ENCODE peak calls at places on chromosomes 12 and 14, in nine cellular contexts. One of them, this sample, is unnamed. For H3K4me1, the result is how much of the 10 kb centered on the place peaks cover.

GRCh38 chr12:130031571-130032189 is 127.9 kb upstream of the TMEM132D start:
- DNase-seq in H9: peak
- DNase-seq in HepG2: peak
- DNase-seq in upper lobe of right lung: no peak
- DNase-seq in cardiac muscle cell: peak
- DNase-seq in naive thymus-derived CD4-positive, alpha-beta T cell: peak
- DNase-seq in mammary epithelial cell: no peak
- DNase-seq in effector memory CD4-positive, alpha-beta T cell: no peak
- DNase-seq in fibroblast of lung: no peak
- DNase-seq in this sample: no peak

GRCh38 chr14:93458234-93458633 is 27.5 kb downstream of the UNC79 start:
- DNase-seq in H9: no peak
- DNase-seq in HepG2: no peak
- DNase-seq in upper lobe of right lung: no peak
- DNase-seq in cardiac muscle cell: no peak
- DNase-seq in naive thymus-derived CD4-positive, alpha-beta T cell: no peak
- DNase-seq in mammary epithelial cell: no peak
- DNase-seq in effector memory CD4-positive, alpha-beta T cell: no peak
- DNase-seq in fibroblast of lung: no peak
- DNase-seq in this sample: no peak

GRCh38 chr12:79006306-79006705 is 141.7 kb downstream of the SYT1 start:
- DNase-seq in H9: no peak
- DNase-seq in HepG2: no peak
- DNase-seq in upper lobe of right lung: no peak
- DNase-seq in cardiac muscle cell: peak
- DNase-seq in naive thymus-derived CD4-positive, alpha-beta T cell: no peak
- DNase-seq in mammary epithelial cell: no peak
- DNase-seq in effector memory CD4-positive, alpha-beta T cell: no peak
- DNase-seq in fibroblast of lung: peak
- DNase-seq in this sample: no peak

GRCh38 chr12:1171657-1172056 is 180.6 kb downstream of the ERC1 start:
- DNase-seq in H9: no peak
- DNase-seq in HepG2: no peak
- DNase-seq in upper lobe of right lung: no peak
- DNase-seq in cardiac muscle cell: no peak
- DNase-seq in naive thymus-derived CD4-positive, alpha-beta T cell: no peak
- DNase-seq in mammary epithelial cell: no peak
- DNase-seq in effector memory CD4-positive, alpha-beta T cell: no peak
- DNase-seq in fibroblast of lung: peak
- DNase-seq in this sample: no peak

GRCh38 chr12:57734586-57734985 is 4.0 kb downstream of the AGAP2 start:
- DNase-seq in H9: no peak
- DNase-seq in HepG2: no peak
- DNase-seq in upper lobe of right lung: no peak
- DNase-seq in cardiac muscle cell: no peak
- DNase-seq in naive thymus-derived CD4-positive, alpha-beta T cell: no peak
- DNase-seq in mammary epithelial cell: no peak
- DNase-seq in effector memory CD4-positive, alpha-beta T cell: no peak
- DNase-seq in fibroblast of lung: no peak
- DNase-seq in this sample: no peak

GRCh38 chr12:42744539-42745156 is 155.1 kb upstream of the PRICKLE1 start:
- DNase-seq in H9: no peak
- DNase-seq in HepG2: no peak
- DNase-seq in upper lobe of right lung: no peak
- DNase-seq in cardiac muscle cell: peak
- DNase-seq in naive thymus-derived CD4-positive, alpha-beta T cell: no peak
- DNase-seq in mammary epithelial cell: peak
- DNase-seq in effector memory CD4-positive, alpha-beta T cell: no peak
- DNase-seq in fibroblast of lung: peak
- DNase-seq in this sample: no peak

GRCh38 chr12:85874064-85874463 is at the start of gene NTS:
- DNase-seq in H9: peak
- DNase-seq in HepG2: no peak
- DNase-seq in upper lobe of right lung: no peak
- DNase-seq in cardiac muscle cell: peak
- DNase-seq in naive thymus-derived CD4-positive, alpha-beta T cell: no peak
- DNase-seq in mammary epithelial cell: no peak
- DNase-seq in effector memory CD4-positive, alpha-beta T cell: no peak
- DNase-seq in fibroblast of lung: no peak
- DNase-seq in this sample: no peak

GRCh38 chr14:52735921-52736489 is 6.0 kb downstream of the STYX start:
- DNase-seq in H9: no peak
- DNase-seq in HepG2: no peak
- DNase-seq in upper lobe of right lung: no peak
- DNase-seq in cardiac muscle cell: no peak
- DNase-seq in naive thymus-derived CD4-positive, alpha-beta T cell: no peak
- DNase-seq in mammary epithelial cell: no peak
- DNase-seq in effector memory CD4-positive, alpha-beta T cell: no peak
- DNase-seq in fibroblast of lung: peak
- DNase-seq in this sample: no peak

GRCh38 chr12:113242018-113242418 is 20.8 kb downstream of the TPCN1 start:
- DNase-seq in H9: no peak
- DNase-seq in HepG2: no peak
- DNase-seq in upper lobe of right lung: peak
- DNase-seq in cardiac muscle cell: no peak
- DNase-seq in naive thymus-derived CD4-positive, alpha-beta T cell: no peak
- DNase-seq in mammary epithelial cell: peak
- DNase-seq in effector memory CD4-positive, alpha-beta T cell: no peak
- DNase-seq in fibroblast of lung: peak
- DNase-seq in this sample: peak

GRCh38 chr12:111447571-111448265 is 42.0 kb downstream of the SH2B3 start:
- DNase-seq in H9: no peak
- DNase-seq in HepG2: no peak
- DNase-seq in upper lobe of right lung: no peak
- DNase-seq in cardiac muscle cell: no peak
- DNase-seq in naive thymus-derived CD4-positive, alpha-beta T cell: no peak
- DNase-seq in mammary epithelial cell: no peak
- DNase-seq in effector memory CD4-positive, alpha-beta T cell: no peak
- DNase-seq in fibroblast of lung: no peak
- DNase-seq in this sample: peak

GRCh38 chr12:179131-179884 is 34.6 kb downstream of the SLC6A12 start:
- DNase-seq in H9: no peak
- DNase-seq in HepG2: no peak
- DNase-seq in upper lobe of right lung: no peak
- DNase-seq in cardiac muscle cell: no peak
- DNase-seq in naive thymus-derived CD4-positive, alpha-beta T cell: no peak
- DNase-seq in mammary epithelial cell: no peak
- DNase-seq in effector memory CD4-positive, alpha-beta T cell: no peak
- DNase-seq in fibroblast of lung: no peak
- DNase-seq in this sample: no peak

GRCh38 chr14:38339704-38340103 is 83.8 kb upstream of the CLEC14A start:
- DNase-seq in H9: no peak
- DNase-seq in HepG2: no peak
- DNase-seq in upper lobe of right lung: no peak
- DNase-seq in cardiac muscle cell: peak
- DNase-seq in naive thymus-derived CD4-positive, alpha-beta T cell: no peak
- DNase-seq in mammary epithelial cell: no peak
- DNase-seq in effector memory CD4-positive, alpha-beta T cell: no peak
- DNase-seq in fibroblast of lung: peak
- DNase-seq in this sample: no peak

GRCh38 chr12:78229491-78230209 is 399.0 kb downstream of the NAV3 start:
- DNase-seq in H9: peak
- DNase-seq in HepG2: peak
- DNase-seq in upper lobe of right lung: no peak
- DNase-seq in cardiac muscle cell: peak
- DNase-seq in naive thymus-derived CD4-positive, alpha-beta T cell: no peak
- DNase-seq in mammary epithelial cell: peak
- DNase-seq in effector memory CD4-positive, alpha-beta T cell: no peak
- DNase-seq in fibroblast of lung: peak
- DNase-seq in this sample: no peak

GRCh38 chr12:107119091-107119490 is 25.7 kb upstream of the CRY1 start:
- DNase-seq in H9: no peak
- DNase-seq in HepG2: no peak
- DNase-seq in upper lobe of right lung: no peak
- DNase-seq in cardiac muscle cell: no peak
- DNase-seq in naive thymus-derived CD4-positive, alpha-beta T cell: no peak
- DNase-seq in mammary epithelial cell: no peak
- DNase-seq in effector memory CD4-positive, alpha-beta T cell: no peak
- DNase-seq in fibroblast of lung: no peak
- DNase-seq in this sample: no peak

GRCh38 chr12:26179829-26180228 is 15.5 kb upstream of the SSPN start:
- DNase-seq in H9: no peak
- DNase-seq in HepG2: no peak
- DNase-seq in upper lobe of right lung: no peak
- DNase-seq in cardiac muscle cell: no peak
- DNase-seq in naive thymus-derived CD4-positive, alpha-beta T cell: no peak
- DNase-seq in mammary epithelial cell: no peak
- DNase-seq in effector memory CD4-positive, alpha-beta T cell: no peak
- DNase-seq in fibroblast of lung: no peak
- DNase-seq in this sample: no peak

GRCh38 chr14:103103461-103104388 is 9.2 kb downstream of the EXOC3L4 start:
- DNase-seq in H9: peak
- DNase-seq in HepG2: peak
- DNase-seq in upper lobe of right lung: peak
- DNase-seq in cardiac muscle cell: peak
- DNase-seq in naive thymus-derived CD4-positive, alpha-beta T cell: no peak
- DNase-seq in mammary epithelial cell: peak
- DNase-seq in effector memory CD4-positive, alpha-beta T cell: no peak
- DNase-seq in fibroblast of lung: peak
- DNase-seq in this sample: no peak

GRCh38 chr14:103094406-103095209 is at the start of gene EXOC3L4:
- DNase-seq in H9: no peak
- DNase-seq in HepG2: peak
- DNase-seq in upper lobe of right lung: no peak
- DNase-seq in cardiac muscle cell: no peak
- DNase-seq in naive thymus-derived CD4-positive, alpha-beta T cell: no peak
- DNase-seq in mammary epithelial cell: no peak
- DNase-seq in effector memory CD4-positive, alpha-beta T cell: no peak
- DNase-seq in fibroblast of lung: no peak
- DNase-seq in this sample: no peak

GRCh38 chr14:102891556-102891955 is 30.9 kb upstream of the AMN start:
- DNase-seq in H9: no peak
- DNase-seq in HepG2: no peak
- DNase-seq in upper lobe of right lung: no peak
- DNase-seq in cardiac muscle cell: peak
- DNase-seq in naive thymus-derived CD4-positive, alpha-beta T cell: no peak
- DNase-seq in mammary epithelial cell: no peak
- DNase-seq in effector memory CD4-positive, alpha-beta T cell: no peak
- DNase-seq in fibroblast of lung: peak
- DNase-seq in this sample: no peak

DNA sequence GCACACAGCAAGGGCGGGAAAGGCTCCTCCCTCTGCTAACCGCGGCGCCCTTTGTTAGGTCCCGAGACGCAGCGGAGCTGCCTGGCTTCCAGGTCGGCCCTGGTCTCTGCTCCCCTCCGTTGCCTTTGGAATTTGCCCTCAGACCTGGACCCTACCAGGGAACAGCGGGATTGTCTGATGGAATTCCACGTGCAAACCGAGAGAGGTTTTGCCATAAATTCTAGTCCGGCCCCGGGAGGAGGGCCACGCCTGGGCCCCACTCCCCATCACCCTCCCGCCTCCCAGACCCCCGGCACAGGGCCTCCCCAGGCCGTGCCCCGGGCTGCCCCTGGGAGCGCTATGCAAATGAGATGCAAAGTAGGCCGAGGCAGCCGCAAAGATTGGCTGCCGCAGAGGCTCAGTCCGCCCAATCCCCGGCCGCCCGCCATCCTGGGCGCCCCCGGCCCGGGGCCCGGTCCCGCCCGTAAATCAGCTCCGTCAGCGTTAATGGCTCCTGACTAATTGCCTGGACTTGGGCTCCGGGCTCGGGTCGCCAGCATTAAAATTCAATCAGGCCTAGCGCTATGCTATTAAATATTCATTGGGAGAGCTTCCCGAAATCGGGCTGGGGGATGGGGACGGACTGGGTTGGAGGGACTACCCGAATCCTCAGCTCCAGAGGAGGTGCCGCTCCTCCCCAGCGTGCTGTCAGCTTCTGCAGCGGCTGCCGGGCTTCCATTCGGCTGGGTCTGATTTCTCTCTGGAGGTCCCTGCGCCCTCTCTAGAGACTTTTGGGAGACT is 15.6 kb upstream of the FIGNL2 start:
- DNase-seq in H9: peak
- DNase-seq in HepG2: peak
- DNase-seq in upper lobe of right lung: peak
- DNase-seq in cardiac muscle cell: peak
- DNase-seq in naive thymus-derived CD4-positive, alpha-beta T cell: peak
- DNase-seq in mammary epithelial cell: no peak
- DNase-seq in effector memory CD4-positive, alpha-beta T cell: no peak
- DNase-seq in fibroblast of lung: peak
- DNase-seq in this sample: no peak
- H3K4me1 ChIP-seq in H9: under half
- H3K4me1 ChIP-seq in HepG2: half or more
- H3K4me1 ChIP-seq in upper lobe of right lung: under half
- H3K4me1 ChIP-seq in cardiac muscle cell: under half
- H3K4me1 ChIP-seq in naive thymus-derived CD4-positive, alpha-beta T cell: under half
- H3K4me1 ChIP-seq in mammary epithelial cell: under half
- H3K4me1 ChIP-seq in effector memory CD4-positive, alpha-beta T cell: under half
- H3K4me1 ChIP-seq in fibroblast of lung: under half
- H3K4me1 ChIP-seq in this sample: under half

DNA sequence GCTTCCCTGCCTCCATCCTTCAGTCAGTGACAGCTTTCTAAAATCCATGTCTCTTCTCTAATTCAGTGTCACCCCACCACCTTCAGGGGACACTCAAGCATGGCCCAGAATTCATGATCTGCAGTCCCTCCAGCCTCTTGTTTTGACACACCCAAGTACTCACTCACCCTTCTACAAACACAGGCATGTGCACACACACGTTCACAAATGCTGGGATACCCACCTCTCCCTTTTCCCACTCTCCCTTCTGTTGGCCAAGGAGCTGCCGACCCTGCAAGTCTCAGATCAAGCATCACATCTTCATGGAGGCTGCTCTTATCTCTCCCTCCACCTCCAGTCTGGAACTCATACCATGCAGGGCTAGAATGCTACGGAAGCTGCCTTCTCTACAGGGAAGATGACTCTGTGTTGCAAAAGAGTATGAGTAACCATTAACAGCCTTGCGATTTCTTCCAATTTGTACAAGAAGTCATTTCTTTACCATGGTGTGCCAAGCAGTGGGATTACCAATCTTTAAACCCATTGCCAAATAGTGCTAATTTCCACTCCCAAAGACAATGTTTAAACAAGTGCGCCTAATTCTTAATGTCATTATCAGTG is 196.1 kb downstream of the BCL11B start:
- DNase-seq in H9: peak
- DNase-seq in HepG2: no peak
- DNase-seq in upper lobe of right lung: no peak
- DNase-seq in cardiac muscle cell: no peak
- DNase-seq in naive thymus-derived CD4-positive, alpha-beta T cell: no peak
- DNase-seq in mammary epithelial cell: peak
- DNase-seq in effector memory CD4-positive, alpha-beta T cell: no peak
- DNase-seq in fibroblast of lung: no peak
- DNase-seq in this sample: no peak
- H3K27ac ChIP-seq in H9: no peak
- H3K27ac ChIP-seq in HepG2: no peak
- H3K27ac ChIP-seq in upper lobe of right lung: no peak
- H3K27ac ChIP-seq in cardiac muscle cell: no peak
- H3K27ac ChIP-seq in naive thymus-derived CD4-positive, alpha-beta T cell: no peak
- H3K27ac ChIP-seq in mammary epithelial cell: no peak
- H3K27ac ChIP-seq in effector memory CD4-positive, alpha-beta T cell: no peak
- H3K27ac ChIP-seq in fibroblast of lung: no peak
- H3K27ac ChIP-seq in this sample: no peak

GRCh38 chr14:71119075-71119474 is 211.8 kb downstream of the PCNX1 start:
- DNase-seq in H9: no peak
- DNase-seq in HepG2: no peak
- DNase-seq in upper lobe of right lung: no peak
- DNase-seq in cardiac muscle cell: no peak
- DNase-seq in naive thymus-derived CD4-positive, alpha-beta T cell: no peak
- DNase-seq in mammary epithelial cell: peak
- DNase-seq in effector memory CD4-positive, alpha-beta T cell: no peak
- DNase-seq in fibroblast of lung: peak
- DNase-seq in this sample: no peak
- H3K4me1 ChIP-seq in H9: under half
- H3K4me1 ChIP-seq in HepG2: half or more
- H3K4me1 ChIP-seq in upper lobe of right lung: under half
- H3K4me1 ChIP-seq in cardiac muscle cell: under half
- H3K4me1 ChIP-seq in naive thymus-derived CD4-positive, alpha-beta T cell: under half
- H3K4me1 ChIP-seq in mammary epithelial cell: under half
- H3K4me1 ChIP-seq in effector memory CD4-positive, alpha-beta T cell: under half
- H3K4me1 ChIP-seq in fibroblast of lung: under half
- H3K4me1 ChIP-seq in this sample: under half

GRCh38 chr12:124196236-124196635 is 98.7 kb upstream of the RFLNA start:
- DNase-seq in H9: no peak
- DNase-seq in HepG2: no peak
- DNase-seq in upper lobe of right lung: no peak
- DNase-seq in cardiac muscle cell: no peak
- DNase-seq in naive thymus-derived CD4-positive, alpha-beta T cell: no peak
- DNase-seq in mammary epithelial cell: no peak
- DNase-seq in effector memory CD4-positive, alpha-beta T cell: no peak
- DNase-seq in fibroblast of lung: no peak
- DNase-seq in this sample: no peak
- H3K27ac ChIP-seq in H9: no peak
- H3K27ac ChIP-seq in HepG2: no peak
- H3K27ac ChIP-seq in upper lobe of right lung: no peak
- H3K27ac ChIP-seq in cardiac muscle cell: no peak
- H3K27ac ChIP-seq in naive thymus-derived CD4-positive, alpha-beta T cell: no peak
- H3K27ac ChIP-seq in mammary epithelial cell: no peak
- H3K27ac ChIP-seq in effector memory CD4-positive, alpha-beta T cell: no peak
- H3K27ac ChIP-seq in fibroblast of lung: no peak
- H3K27ac ChIP-seq in this sample: no peak

This sample was measured in RWPE2.